ENCODE peak calls at places on chromosome 11, in seven cellular contexts. U, C, R, I, D, N and B are unnamed samples.

GRCh38 chr11:15258433-15259350 is 144.0 kb downstream of the INSC start:
- DNase-seq in U (no peak), C (no peak), R (peak), I (peak), D (no peak), N (no peak), B (peak)

GRCh38 chr11:44823006-44823405 is 96.2 kb downstream of the TSPAN18 start:
- DNase-seq in U (peak), C (no peak), R (peak), I (peak), D (no peak), N (no peak), B (no peak)

GRCh38 chr11:124758355-124759267 is 3.5 kb downstream of the ESAM start:
- DNase-seq in U (peak), C (no peak), R (peak), I (peak), D (peak), N (peak), B (peak)

GRCh38 chr11:67368621-67369020 is 4.8 kb downstream of the CLCF1 start:
- DNase-seq in U (no peak), C (no peak), R (no peak), I (no peak), D (no peak), N (no peak), B (no peak)

GRCh38 chr11:128806496-128807261 is 60.4 kb downstream of the KCNJ1 start:
- DNase-seq in U (no peak), C (no peak), R (no peak), I (no peak), D (no peak), N (no peak), B (peak)

GRCh38 chr11:103587951-103588788 is 448.3 kb upstream of the DDI1 start:
- DNase-seq in U (no peak), C (no peak), R (peak), I (no peak), D (peak), N (no peak), B (no peak)

GRCh38 chr11:73931039-73931645 is 19.7 kb upstream of the DNAJB13 start:
- DNase-seq in U (peak), C (peak), R (peak), I (peak), D (peak), N (peak), B (peak)

GRCh38 chr11:47886096-47886495 is 37.9 kb upstream of the NUP160 start:
- DNase-seq in U (no peak), C (no peak), R (no peak), I (no peak), D (no peak), N (no peak), B (peak)

GRCh38 chr11:73872746-73873412 is 3.8 kb downstream of the COA4 start:
- DNase-seq in U (no peak), C (no peak), R (no peak), I (no peak), D (no peak), N (no peak), B (no peak)

GRCh38 chr11:47248664-47249377 is at the start of gene ACP2:
- DNase-seq in U (peak), C (peak), R (peak), I (peak), D (peak), N (no peak), B (peak)

GRCh38 chr11:68536706-68537105 is 76.2 kb downstream of the PPP6R3 start:
- DNase-seq in U (no peak), C (no peak), R (no peak), I (no peak), D (no peak), N (no peak), B (no peak)

GRCh38 chr11:2108675-2109481 is 30.3 kb downstream of the IGF2 start:
- DNase-seq in U (no peak), C (no peak), R (no peak), I (no peak), D (peak), N (no peak), B (no peak)

GRCh38 chr11:2107941-2108630 is 31.1 kb downstream of the IGF2 start:
- DNase-seq in U (no peak), C (no peak), R (no peak), I (no peak), D (no peak), N (no peak), B (no peak)

GRCh38 chr11:2110521-2110920 is 28.7 kb downstream of the IGF2 start:
- DNase-seq in U (no peak), C (no peak), R (no peak), I (no peak), D (peak), N (no peak), B (no peak)

GRCh38 chr11:2107521-2107920 is 31.7 kb downstream of the IGF2 start:
- DNase-seq in U (no peak), C (no peak), R (no peak), I (no peak), D (no peak), N (no peak), B (no peak)

DNA sequence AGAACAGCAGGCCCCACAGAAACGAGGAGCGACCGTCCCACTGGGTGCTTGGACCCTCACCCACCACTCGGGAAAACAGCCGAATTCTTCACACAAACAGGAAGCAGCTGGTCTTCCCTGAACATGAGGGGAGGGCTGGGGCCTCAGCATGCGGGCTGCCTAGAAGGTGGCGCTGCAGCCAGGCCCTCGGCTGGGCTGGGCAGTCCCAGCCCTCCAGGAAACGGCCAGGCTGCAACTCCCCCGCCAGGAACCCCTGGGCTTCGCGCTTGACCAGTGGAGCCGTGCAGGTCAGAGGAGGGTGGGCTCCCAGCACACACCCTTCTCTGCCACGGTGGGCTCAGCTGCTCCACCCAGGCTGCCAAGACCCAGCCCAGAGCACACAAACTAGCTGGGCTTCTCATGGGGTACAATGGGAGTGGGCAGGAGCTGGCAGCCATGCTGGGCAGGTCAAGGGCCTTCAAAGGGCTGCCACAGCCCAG is 29.6 kb downstream of the IGF2 start:
- DNase-seq in U (peak), C (no peak), R (peak), I (no peak), D (peak), N (no peak), B (no peak)
- H2AK5ac ChIP-seq in U (no peak), C (peak), R (no peak), I (peak), D (no peak), N (no peak), B (no peak)

DNA sequence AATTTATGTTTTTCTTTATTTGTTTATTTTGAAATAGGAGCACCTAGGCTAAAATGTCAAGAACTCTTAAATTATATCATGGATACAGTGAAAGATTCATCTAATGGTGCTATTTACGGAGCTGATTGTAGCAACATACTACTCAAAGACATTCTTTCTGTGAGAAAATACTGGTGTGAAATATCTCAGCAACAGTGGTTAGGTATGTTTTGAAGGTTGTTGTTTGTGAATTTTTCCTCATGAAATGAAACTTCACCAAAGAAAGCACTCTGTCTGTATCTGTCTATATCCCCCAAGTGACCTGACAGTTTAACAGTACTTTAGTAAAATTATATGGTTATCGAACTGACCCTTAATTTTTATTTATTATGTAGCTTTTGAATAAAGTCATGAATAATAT is 12.8 kb downstream of the ATM start:
- DNase-seq in U (no peak), C (no peak), R (no peak), I (no peak), D (no peak), N (no peak), B (no peak)
- H2AK5ac ChIP-seq in U (no peak), C (no peak), R (no peak), I (no peak), D (no peak), N (no peak), B (no peak)

GRCh38 chr11:83293436-83293732 is 7.2 kb upstream of the CCDC90B start:
- DNase-seq in U (no peak), C (no peak), R (no peak), I (no peak), D (no peak), N (no peak), B (no peak)
- H2AK5ac ChIP-seq in U (no peak), C (no peak), R (peak), I (no peak), D (no peak), N (peak), B (no peak)

GRCh38 chr11:7696424-7696823 is 9.9 kb downstream of the OVCH2 start:
- DNase-seq in U (no peak), C (no peak), R (peak), I (no peak), D (no peak), N (no peak), B (no peak)
- H2AK5ac ChIP-seq in U (no peak), C (no peak), R (no peak), I (no peak), D (no peak), N (no peak), B (no peak)

DNA sequence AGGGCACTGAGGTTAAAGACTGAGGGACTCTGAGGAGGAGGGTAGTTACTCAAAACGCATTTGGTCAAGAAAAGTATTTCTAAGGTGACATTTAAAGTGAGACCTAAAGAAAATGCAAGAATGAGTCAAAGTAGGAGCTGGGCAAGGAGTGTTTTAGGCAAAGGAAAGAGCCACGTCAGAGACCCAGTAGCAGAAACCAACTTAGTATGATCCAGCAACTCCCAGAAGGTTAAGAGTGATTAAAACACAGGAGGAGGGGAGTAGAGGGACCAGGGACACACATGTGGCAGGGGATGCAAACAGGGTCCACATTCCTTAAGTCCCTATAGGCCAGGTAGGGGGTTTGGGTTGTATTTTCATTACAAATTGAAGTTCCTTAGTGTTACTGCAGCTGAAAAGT is 24.3 kb upstream of the CCDC34 start:
- DNase-seq in U (no peak), C (no peak), R (no peak), I (no peak), D (no peak), N (no peak), B (no peak)
- H2AK5ac ChIP-seq in U (no peak), C (no peak), R (no peak), I (no peak), D (no peak), N (no peak), B (peak)